ENCODE peak calls at places on chromosomes 16 and 17, in four cellular contexts. C is ascending aorta, W is tibial nerve, N is aorta. J is an unnamed sample.

GRCh38 chr17:6670571-6670970 is 19.0 kb downstream of the C17orf100 start:
- DNase-seq in C (no peak), W (no peak), N (no peak), J (no peak)

GRCh38 chr16:35533683-35534082 is 2074.3 kb downstream of the TP53TG3F start:
- DNase-seq in C (no peak), W (no peak), N (no peak), J (no peak)

GRCh38 chr16:47371615-47372014 is 89.2 kb downstream of the ITFG1 start:
- DNase-seq in C (no peak), W (no peak), N (no peak), J (no peak)

GRCh38 chr16:89409161-89409711 is 81.1 kb downstream of the ANKRD11 start:
- DNase-seq in C (no peak), W (no peak), N (no peak), J (no peak)

GRCh38 chr17:29390856-29391631 is 881 bp downstream of the TAOK1 start:
- DNase-seq in C (peak; percentile 62), W (no peak), N (peak; percentile 77), J (no peak)

GRCh38 chr16:53029971-53030370 is 22.7 kb downstream of the CHD9NB start:
- DNase-seq in C (no peak), W (no peak), N (no peak), J (no peak)

GRCh38 chr17:29838961-29839360 is 91.1 kb downstream of the SSH2 start:
- DNase-seq in C (no peak), W (no peak), N (no peak), J (no peak)

GRCh38 chr16:48687421-48688038 is 77.5 kb upstream of the N4BP1 start:
- DNase-seq in C (no peak), W (no peak), N (no peak), J (no peak)

GRCh38 chr16:3950343-3951193 is 70.1 kb upstream of the CREBBP start:
- DNase-seq in C (peak; percentile 95), W (peak; percentile 87), N (peak; percentile 93), J (no peak)

GRCh38 chr16:1791943-1792812 is 1.3 kb downstream of the IGFALS start:
- DNase-seq in C (no peak), W (no peak), N (peak; percentile 76), J (no peak)

GRCh38 chr17:17692353-17693252 is 11.3 kb downstream of the RAI1 start:
- DNase-seq in C (no peak), W (no peak), N (no peak), J (no peak)

GRCh38 chr16:83717814-83718213 is 90.0 kb upstream of the HSBP1 start:
- DNase-seq in C (no peak), W (no peak), N (no peak), J (no peak)

GRCh38 chr16:24281466-24281865 is 25.3 kb downstream of the CACNG3 start:
- DNase-seq in C (no peak), W (no peak), N (no peak), J (no peak)

GRCh38 chr17:77772461-77772897 is 186.0 kb upstream of the TNRC6C start:
- DNase-seq in C (no peak), W (peak; percentile 29), N (peak; percentile 83), J (no peak)

GRCh38 chr16:67884684-67885083 is at the start of gene NRN1L:
- DNase-seq in C (peak; percentile 93), W (peak; percentile 89), N (peak; percentile 96), J (peak; percentile 27)

GRCh38 chr17:14302421-14303099 is 1.7 kb downstream of the HS3ST3B1 start:
- DNase-seq in C (peak; percentile 86), W (peak; percentile 46), N (peak; percentile 94), J (no peak)

J was measured in cortex of kidney.